ENCODE peak calls at places on chromosome 5, in five cellular contexts. V, Z, E, U and K are unnamed samples.
A peak's percentile ranks its signal among the peaks of the same experiment; 100 is the strongest.

GRCh38 chr5:133941456-133942196 is 26.8 kb downstream of the C5orf15 start:
- DNase-seq in V (no peak), Z (no peak), E (peak; percentile 62), U (no peak), K (no peak)

GRCh38 chr5:32343058-32343672 is 30.4 kb upstream of the MTMR12 start:
- DNase-seq in V (no peak), Z (no peak), E (no peak), U (no peak), K (no peak)

GRCh38 chr5:160460377-160461049 is 38.9 kb downstream of the PTTG1 start:
- DNase-seq in V (no peak), Z (no peak), E (no peak), U (no peak), K (no peak)

GRCh38 chr5:2916076-2916682 is 164.7 kb upstream of the IRX2 start:
- DNase-seq in V (no peak), Z (no peak), E (no peak), U (no peak), K (no peak)

GRCh38 chr5:100444961-100445360 is 90.2 kb upstream of the FAM174A start:
- DNase-seq in V (no peak), Z (no peak), E (no peak), U (peak; percentile 23), K (no peak)

GRCh38 chr5:135434591-135435466 is 12.3 kb downstream of the DCANP1 start:
- DNase-seq in V (no peak), Z (no peak), E (peak; percentile 74), U (peak; percentile 72), K (no peak)

GRCh38 chr5:179242676-179243075 is 102.6 kb downstream of the ADAMTS2 start:
- DNase-seq in V (no peak), Z (no peak), E (peak; percentile 67), U (no peak), K (no peak)

GRCh38 chr5:72130342-72130741 is 23.1 kb downstream of the MAP1B start:
- DNase-seq in V (no peak), Z (no peak), E (no peak), U (peak; percentile 61), K (no peak)

GRCh38 chr5:919356-920000 is 26.8 kb downstream of the TRIP13 start:
- DNase-seq in V (no peak), Z (no peak), E (no peak), U (no peak), K (no peak)

GRCh38 chr5:66144799-66145390 is 795 bp downstream of the SREK1 start:
- DNase-seq in V (peak; percentile 76), Z (no peak), E (peak; percentile 94), U (no peak), K (peak; percentile 42)

GRCh38 chr5:23825196-23825595 is 317.8 kb downstream of the PRDM9 start:
- DNase-seq in V (no peak), Z (no peak), E (no peak), U (no peak), K (no peak)

GRCh38 chr5:4674176-4674575 is 466.0 kb upstream of the ADAMTS16 start:
- DNase-seq in V (no peak), Z (no peak), E (no peak), U (no peak), K (no peak)

GRCh38 chr5:89213584-89213983 is 330.6 kb upstream of the MEF2C start:
- DNase-seq in V (peak; percentile 21), Z (peak; percentile 10), E (no peak), U (peak; percentile 60), K (no peak)

GRCh38 chr5:141677415-141677814 is 4.6 kb downstream of the ARAP3 start:
- DNase-seq in V (no peak), Z (no peak), E (no peak), U (no peak), K (no peak)

GRCh38 chr5:152942633-152943336 is 537.7 kb upstream of the NMUR2 start:
- DNase-seq in V (no peak), Z (no peak), E (no peak), U (no peak), K (no peak)

GRCh38 chr5:111348659-111349058 is 124.5 kb downstream of the CAMK4 start:
- DNase-seq in V (no peak), Z (no peak), E (no peak), U (peak; percentile 22), K (no peak)

GRCh38 chr5:135089912-135090311 is 55.9 kb upstream of the PITX1 start:
- DNase-seq in V (no peak), Z (no peak), E (peak; percentile 43), U (no peak), K (no peak)

GRCh38 chr5:157137691-157138090 is 5.0 kb downstream of the MED7 start:
- DNase-seq in V (no peak), Z (no peak), E (peak; percentile 45), U (no peak), K (no peak)

GRCh38 chr5:78541058-78541624 is 107.4 kb downstream of the LHFPL2 start:
- DNase-seq in V (no peak), Z (no peak), E (peak; percentile 80), U (no peak), K (no peak)

GRCh38 chr5:149213264-149213663 is 58.4 kb upstream of the AFAP1L1 start:
- DNase-seq in V (no peak), Z (no peak), E (no peak), U (no peak), K (no peak)

GRCh38 chr5:115100556-115100955 is 69.2 kb downstream of the TRIM36 start:
- DNase-seq in V (peak; percentile 90), Z (peak; percentile 32), E (no peak), U (no peak), K (no peak)

GRCh38 chr5:7396169-7397004 is 449 bp downstream of the ADCY2 start:
- DNase-seq in V (no peak), Z (no peak), E (no peak), U (no peak), K (no peak)

GRCh38 chr5:175516933-175517823 is 38.8 kb downstream of the SFXN1 start:
- DNase-seq in V (no peak), Z (no peak), E (no peak), U (no peak), K (no peak)

GRCh38 chr5:32707394-32707997 is 3.6 kb upstream of the NPR3 start:
- DNase-seq in V (no peak), Z (no peak), E (no peak), U (peak; percentile 56), K (no peak)

GRCh38 chr5:149153751-149154610 is 12.7 kb downstream of the ABLIM3 start:
- DNase-seq in V (peak; percentile 73), Z (no peak), E (peak; percentile 87), U (peak; percentile 75), K (no peak)

GRCh38 chr5:124060413-124061095 is 548.6 kb downstream of the CSNK1G3 start:
- DNase-seq in V (no peak), Z (no peak), E (no peak), U (no peak), K (no peak)

GRCh38 chr5:64458948-64459347 is 46.9 kb upstream of the RGS7BP start:
- DNase-seq in V (no peak), Z (no peak), E (no peak), U (no peak), K (no peak)

GRCh38 chr5:10602031-10602806 is 38.3 kb downstream of the ANKRD33B start:
- DNase-seq in V (no peak), Z (no peak), E (peak; percentile 87), U (no peak), K (no peak)

GRCh38 chr5:42552597-42552996 is 129.4 kb downstream of the GHR start:
- DNase-seq in V (no peak), Z (no peak), E (no peak), U (no peak), K (no peak)

GRCh38 chr5:133370281-133370890 is 242.0 kb downstream of the FSTL4 start:
- DNase-seq in V (no peak), Z (no peak), E (peak; percentile 65), U (no peak), K (no peak)

GRCh38 chr5:74028406-74028805 is 402.4 kb downstream of the ARHGEF28 start:
- DNase-seq in V (no peak), Z (no peak), E (no peak), U (peak; percentile 18), K (no peak)

DNA sequence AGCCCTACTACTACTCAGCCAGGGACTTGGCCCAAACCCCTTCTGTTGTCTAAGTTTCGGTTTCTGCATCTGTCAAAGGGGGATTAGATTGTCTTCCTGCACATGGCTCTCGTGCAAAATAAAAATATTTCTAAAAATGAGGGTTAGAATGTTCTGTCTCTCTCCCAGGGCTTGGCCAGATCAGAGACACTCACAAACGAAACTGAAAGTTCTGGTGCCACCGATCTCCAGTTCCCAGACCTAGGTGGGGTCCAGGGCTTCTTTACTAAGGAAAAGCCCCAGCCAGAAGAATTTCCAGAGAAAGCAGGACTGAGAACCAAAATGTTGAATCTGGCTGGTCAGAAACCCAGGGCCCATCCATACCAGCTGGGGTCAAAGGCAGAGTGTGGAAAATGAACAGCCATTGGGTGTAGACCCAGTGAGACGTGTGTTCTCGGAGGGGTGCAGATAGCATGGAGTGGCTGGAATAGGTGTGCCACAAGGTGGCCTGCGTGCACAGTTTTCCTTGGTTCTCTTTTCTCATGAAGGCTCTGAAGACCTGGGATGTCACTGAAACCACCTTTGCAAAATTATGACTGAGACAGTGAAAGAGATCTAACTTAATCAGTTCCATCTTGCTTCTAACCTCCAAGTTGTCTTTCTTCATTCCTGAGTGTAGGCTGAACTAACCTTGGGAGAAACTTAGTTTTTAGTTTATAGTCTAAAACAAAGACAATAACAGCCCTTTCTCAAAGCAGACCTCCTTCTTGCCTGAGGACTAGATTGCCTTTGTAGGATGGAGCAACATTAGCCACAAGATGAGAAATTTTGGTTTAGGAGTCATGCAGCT is 2.2 kb upstream of the SLC23A1 start:
- DNase-seq in V (no peak), Z (no peak), E (no peak), U (no peak), K (no peak)
- H3K4me3 ChIP-seq in V (no peak overlapping the region), Z (no peak overlapping the region), E (no peak overlapping the region), U (no peak overlapping the region), K (peak overlapping the region; percentile 11)

DNA sequence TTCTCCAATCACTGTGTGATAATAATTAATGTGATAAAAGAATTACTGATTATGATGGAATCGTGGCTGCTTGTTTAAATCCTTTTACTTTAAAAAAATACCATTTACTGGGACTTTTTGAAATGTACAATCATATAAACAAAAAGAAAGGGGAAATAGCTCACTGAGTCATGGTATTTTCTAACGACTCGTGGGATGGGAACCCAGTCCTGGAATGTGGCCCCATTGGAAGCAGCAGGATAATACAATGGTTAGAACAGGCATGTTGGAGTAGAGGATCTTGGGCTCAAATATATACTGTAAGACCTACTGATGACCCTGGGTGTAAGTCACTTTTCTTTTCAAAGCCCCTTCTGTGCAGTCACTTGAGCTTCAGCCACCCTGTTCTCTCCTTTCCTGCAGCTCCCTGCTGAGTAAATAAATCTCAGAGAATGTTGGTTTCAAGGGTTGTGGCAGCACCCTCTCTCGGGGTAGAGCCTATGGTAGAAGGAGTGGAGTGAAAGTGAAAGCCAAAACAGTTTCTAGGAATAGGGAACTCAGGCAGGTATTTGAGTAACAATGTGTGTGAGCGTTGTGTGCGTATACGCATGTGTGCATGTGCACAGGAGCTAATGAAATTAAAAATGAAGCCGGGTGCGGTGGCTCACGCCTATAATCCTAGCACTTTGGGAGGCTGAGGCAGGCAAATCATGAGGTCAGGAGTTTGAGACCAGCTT is 40.7 kb upstream of the LARP1 start:
- DNase-seq in V (peak; percentile 13), Z (no peak), E (no peak), U (peak; percentile 77), K (no peak)
- TF ChIP-seq POLR2A in V (no peak), Z (no peak), E (no peak), U (no peak), K (no peak)

GRCh38 chr5:14595877-14596276 is 14.3 kb downstream of the OTULINL start:
- DNase-seq in V (no peak), Z (no peak), E (no peak), U (no peak), K (no peak)
- H3K4me3 ChIP-seq in V (no peak overlapping the region), Z (no peak overlapping the region), E (no peak overlapping the region), U (no peak overlapping the region), K (no peak overlapping the region)

GRCh38 chr5:143402464-143403356 is 776 bp downstream of the NR3C1 start:
- DNase-seq in V (peak; percentile 70), Z (peak; percentile 55), E (peak; percentile 92), U (peak; percentile 34), K (peak; percentile 50)
- TF ChIP-seq POLR2A in V (no peak), Z (no peak), E (no peak), U (peak; percentile 71), K (no peak)

GRCh38 chr5:116571568-116572321 is 2.9 kb downstream of the SEMA6A start:
- DNase-seq in V (peak; percentile 39), Z (no peak), E (no peak), U (no peak), K (no peak)
- H3K4me3 ChIP-seq in V (peak overlapping the region; percentile 87), Z (peak overlapping the region; percentile 79), E (peak overlapping the region; percentile 51), U (no peak overlapping the region), K (peak overlapping the region; percentile 81)